ENCODE peak calls at places on chromosomes 13 and 19, in six cellular contexts. N is C1 segment of cervical spinal cord; A is omental fat pad; Z is choroid plexus epithelial cell; B is central memory CD8-positive, alpha-beta T cell; Q is NCI-H2081. G is an unnamed sample.

GRCh38 chr19:42250666-42251531 is 4.0 kb downstream of the ERF start:
- DNase-seq in B (no peak), A (no peak), N (peak), Z (no peak), Q (no peak), G (peak)

GRCh38 chr13:50950808-50951207 is 41.2 kb downstream of the RNASEH2B start:
- DNase-seq in Q (peak), N (no peak), B (no peak), A (no peak), Z (no peak), G (no peak)

GRCh38 chr19:37007587-37008220 is 70.5 kb upstream of the ZNF420 start:
- DNase-seq in A (no peak), Z (peak), N (peak), B (no peak), Q (peak), G (no peak)

GRCh38 chr13:51192348-51192747 is 29.9 kb upstream of the FAM124A start:
- DNase-seq in Z (peak), A (no peak), Q (no peak), B (no peak), N (no peak), G (no peak)

GRCh38 chr13:75855216-75855615 is 219.1 kb downstream of the LMO7 start:
- DNase-seq in Q (no peak), B (no peak), A (no peak), N (no peak), Z (no peak), G (no peak)

GRCh38 chr19:52922841-52923781 is at the start of gene ZNF888:
- DNase-seq in Q (peak), N (peak), B (peak), Z (peak), A (peak), G (peak)

GRCh38 chr19:2883686-2884439 is 16.7 kb downstream of the ZNF556 start:
- DNase-seq in N (no peak), A (no peak), Z (no peak), B (no peak), Q (no peak), G (no peak)

GRCh38 chr13:44451109-44451508 is 77.5 kb downstream of the SERP2 start:
- DNase-seq in Q (no peak), N (no peak), A (no peak), B (no peak), Z (no peak), G (no peak)

GRCh38 chr13:50334944-50335343 is 319.7 kb downstream of the KCNRG start:
- DNase-seq in N (no peak), A (no peak), Q (no peak), Z (peak), B (no peak), G (no peak)